ENCODE peak calls at places on chromosomes 2 and 18, in eight cellular contexts. One of them, this sample, is unnamed.

GRCh38 chr2:105396254-105397024 is 2.4 kb downstream of the FHL2 start:
- DNase-seq in AG04449: no peak
- DNase-seq in HEK293T: no peak
- DNase-seq in stimulated activated CD4-positive, alpha-beta T cell treated with anti-CD3 and anti-CD28 coated beads, Interleukin-4, amount 100 ng/mL, for 1 hour: peak
- DNase-seq in stimulated activated CD8-positive, alpha-beta memory T cell treated with anti-CD3 and anti-CD28 coated beads, Interleukin-15, amount 100 ng/mL, for 4 hours: peak
- DNase-seq in GM23248: peak
- DNase-seq in activated CD4-positive, alpha-beta T cell treated with anti-CD3 and anti-CD28 coated beads, Interleukin-2, amount 10 ng/mL, durations not matched to agents 7 days and 5 days: no peak
- DNase-seq in KG1: no peak
- DNase-seq in this sample: no peak

GRCh38 chr18:74082476-74083070 is 65.1 kb downstream of the FBXO15 start:
- DNase-seq in activated CD4-positive, alpha-beta T cell treated with anti-CD3 and anti-CD28 coated beads, Interleukin-2, amount 10 ng/mL, durations not matched to agents 7 days and 5 days: peak
- DNase-seq in stimulated activated CD8-positive, alpha-beta memory T cell treated with anti-CD3 and anti-CD28 coated beads, Interleukin-15, amount 100 ng/mL, for 4 hours: peak
- DNase-seq in stimulated activated CD4-positive, alpha-beta T cell treated with anti-CD3 and anti-CD28 coated beads, Interleukin-4, amount 100 ng/mL, for 1 hour: peak
- DNase-seq in GM23248: peak
- DNase-seq in AG04449: no peak
- DNase-seq in HEK293T: peak
- DNase-seq in KG1: peak
- DNase-seq in this sample: peak

GRCh38 chr2:43417296-43417695 is 178.5 kb downstream of the THADA start:
- DNase-seq in stimulated activated CD8-positive, alpha-beta memory T cell treated with anti-CD3 and anti-CD28 coated beads, Interleukin-15, amount 100 ng/mL, for 4 hours: no peak
- DNase-seq in GM23248: no peak
- DNase-seq in KG1: no peak
- DNase-seq in activated CD4-positive, alpha-beta T cell treated with anti-CD3 and anti-CD28 coated beads, Interleukin-2, amount 10 ng/mL, durations not matched to agents 7 days and 5 days: no peak
- DNase-seq in HEK293T: no peak
- DNase-seq in AG04449: no peak
- DNase-seq in stimulated activated CD4-positive, alpha-beta T cell treated with anti-CD3 and anti-CD28 coated beads, Interleukin-4, amount 100 ng/mL, for 1 hour: no peak
- DNase-seq in this sample: no peak

GRCh38 chr2:112674229-112674628 is 28.5 kb downstream of the SLC20A1 start:
- DNase-seq in HEK293T: no peak
- DNase-seq in stimulated activated CD8-positive, alpha-beta memory T cell treated with anti-CD3 and anti-CD28 coated beads, Interleukin-15, amount 100 ng/mL, for 4 hours: no peak
- DNase-seq in KG1: peak
- DNase-seq in AG04449: no peak
- DNase-seq in GM23248: no peak
- DNase-seq in activated CD4-positive, alpha-beta T cell treated with anti-CD3 and anti-CD28 coated beads, Interleukin-2, amount 10 ng/mL, durations not matched to agents 7 days and 5 days: no peak
- DNase-seq in stimulated activated CD4-positive, alpha-beta T cell treated with anti-CD3 and anti-CD28 coated beads, Interleukin-4, amount 100 ng/mL, for 1 hour: no peak
- DNase-seq in this sample: no peak

GRCh38 chr18:59724116-59724515 is 26.9 kb upstream of the CCBE1 start:
- DNase-seq in activated CD4-positive, alpha-beta T cell treated with anti-CD3 and anti-CD28 coated beads, Interleukin-2, amount 10 ng/mL, durations not matched to agents 7 days and 5 days: no peak
- DNase-seq in GM23248: no peak
- DNase-seq in HEK293T: no peak
- DNase-seq in AG04449: no peak
- DNase-seq in KG1: no peak
- DNase-seq in stimulated activated CD4-positive, alpha-beta T cell treated with anti-CD3 and anti-CD28 coated beads, Interleukin-4, amount 100 ng/mL, for 1 hour: no peak
- DNase-seq in stimulated activated CD8-positive, alpha-beta memory T cell treated with anti-CD3 and anti-CD28 coated beads, Interleukin-15, amount 100 ng/mL, for 4 hours: no peak
- DNase-seq in this sample: no peak

GRCh38 chr2:241844066-241844728 is 14.5 kb downstream of the PDCD1 start:
- DNase-seq in HEK293T: peak
- DNase-seq in GM23248: peak
- DNase-seq in stimulated activated CD8-positive, alpha-beta memory T cell treated with anti-CD3 and anti-CD28 coated beads, Interleukin-15, amount 100 ng/mL, for 4 hours: peak
- DNase-seq in AG04449: no peak
- DNase-seq in stimulated activated CD4-positive, alpha-beta T cell treated with anti-CD3 and anti-CD28 coated beads, Interleukin-4, amount 100 ng/mL, for 1 hour: peak
- DNase-seq in activated CD4-positive, alpha-beta T cell treated with anti-CD3 and anti-CD28 coated beads, Interleukin-2, amount 10 ng/mL, durations not matched to agents 7 days and 5 days: peak
- DNase-seq in KG1: no peak
- DNase-seq in this sample: no peak

GRCh38 chr2:191321861-191322662 is 76.9 kb downstream of the MYO1B start:
- DNase-seq in AG04449: no peak
- DNase-seq in stimulated activated CD8-positive, alpha-beta memory T cell treated with anti-CD3 and anti-CD28 coated beads, Interleukin-15, amount 100 ng/mL, for 4 hours: no peak
- DNase-seq in GM23248: peak
- DNase-seq in activated CD4-positive, alpha-beta T cell treated with anti-CD3 and anti-CD28 coated beads, Interleukin-2, amount 10 ng/mL, durations not matched to agents 7 days and 5 days: peak
- DNase-seq in KG1: peak
- DNase-seq in HEK293T: peak
- DNase-seq in stimulated activated CD4-positive, alpha-beta T cell treated with anti-CD3 and anti-CD28 coated beads, Interleukin-4, amount 100 ng/mL, for 1 hour: no peak
- DNase-seq in this sample: no peak

GRCh38 chr2:239050252-239050649 is 202.4 kb downstream of the TWIST2 start:
- DNase-seq in HEK293T: no peak
- DNase-seq in stimulated activated CD8-positive, alpha-beta memory T cell treated with anti-CD3 and anti-CD28 coated beads, Interleukin-15, amount 100 ng/mL, for 4 hours: no peak
- DNase-seq in activated CD4-positive, alpha-beta T cell treated with anti-CD3 and anti-CD28 coated beads, Interleukin-2, amount 10 ng/mL, durations not matched to agents 7 days and 5 days: no peak
- DNase-seq in AG04449: no peak
- DNase-seq in GM23248: no peak
- DNase-seq in stimulated activated CD4-positive, alpha-beta T cell treated with anti-CD3 and anti-CD28 coated beads, Interleukin-4, amount 100 ng/mL, for 1 hour: no peak
- DNase-seq in KG1: no peak
- DNase-seq in this sample: no peak

GRCh38 chr2:128379021-128380005 is 60.6 kb upstream of the HS6ST1 start:
- DNase-seq in AG04449: no peak
- DNase-seq in stimulated activated CD8-positive, alpha-beta memory T cell treated with anti-CD3 and anti-CD28 coated beads, Interleukin-15, amount 100 ng/mL, for 4 hours: no peak
- DNase-seq in HEK293T: no peak
- DNase-seq in stimulated activated CD4-positive, alpha-beta T cell treated with anti-CD3 and anti-CD28 coated beads, Interleukin-4, amount 100 ng/mL, for 1 hour: no peak
- DNase-seq in activated CD4-positive, alpha-beta T cell treated with anti-CD3 and anti-CD28 coated beads, Interleukin-2, amount 10 ng/mL, durations not matched to agents 7 days and 5 days: no peak
- DNase-seq in KG1: no peak
- DNase-seq in GM23248: peak
- DNase-seq in this sample: no peak

GRCh38 chr2:62920070-62920469 is 130.6 kb upstream of the OTX1 start:
- DNase-seq in stimulated activated CD4-positive, alpha-beta T cell treated with anti-CD3 and anti-CD28 coated beads, Interleukin-4, amount 100 ng/mL, for 1 hour: no peak
- DNase-seq in KG1: no peak
- DNase-seq in HEK293T: no peak
- DNase-seq in AG04449: no peak
- DNase-seq in stimulated activated CD8-positive, alpha-beta memory T cell treated with anti-CD3 and anti-CD28 coated beads, Interleukin-15, amount 100 ng/mL, for 4 hours: no peak
- DNase-seq in activated CD4-positive, alpha-beta T cell treated with anti-CD3 and anti-CD28 coated beads, Interleukin-2, amount 10 ng/mL, durations not matched to agents 7 days and 5 days: no peak
- DNase-seq in GM23248: peak
- DNase-seq in this sample: no peak

GRCh38 chr2:174053285-174053684 is 88.1 kb upstream of the SP3 start:
- DNase-seq in GM23248: no peak
- DNase-seq in stimulated activated CD8-positive, alpha-beta memory T cell treated with anti-CD3 and anti-CD28 coated beads, Interleukin-15, amount 100 ng/mL, for 4 hours: no peak
- DNase-seq in KG1: no peak
- DNase-seq in HEK293T: no peak
- DNase-seq in AG04449: no peak
- DNase-seq in stimulated activated CD4-positive, alpha-beta T cell treated with anti-CD3 and anti-CD28 coated beads, Interleukin-4, amount 100 ng/mL, for 1 hour: no peak
- DNase-seq in activated CD4-positive, alpha-beta T cell treated with anti-CD3 and anti-CD28 coated beads, Interleukin-2, amount 10 ng/mL, durations not matched to agents 7 days and 5 days: no peak
- DNase-seq in this sample: no peak

GRCh38 chr2:42762823-42763804 is 821 bp downstream of the OXER1 start:
- DNase-seq in activated CD4-positive, alpha-beta T cell treated with anti-CD3 and anti-CD28 coated beads, Interleukin-2, amount 10 ng/mL, durations not matched to agents 7 days and 5 days: no peak
- DNase-seq in stimulated activated CD8-positive, alpha-beta memory T cell treated with anti-CD3 and anti-CD28 coated beads, Interleukin-15, amount 100 ng/mL, for 4 hours: no peak
- DNase-seq in GM23248: no peak
- DNase-seq in KG1: no peak
- DNase-seq in stimulated activated CD4-positive, alpha-beta T cell treated with anti-CD3 and anti-CD28 coated beads, Interleukin-4, amount 100 ng/mL, for 1 hour: no peak
- DNase-seq in AG04449: no peak
- DNase-seq in HEK293T: no peak
- DNase-seq in this sample: no peak

GRCh38 chr2:165573534-165574461 is 104.3 kb downstream of the CSRNP3 start:
- DNase-seq in AG04449: no peak
- DNase-seq in stimulated activated CD4-positive, alpha-beta T cell treated with anti-CD3 and anti-CD28 coated beads, Interleukin-4, amount 100 ng/mL, for 1 hour: no peak
- DNase-seq in HEK293T: peak
- DNase-seq in activated CD4-positive, alpha-beta T cell treated with anti-CD3 and anti-CD28 coated beads, Interleukin-2, amount 10 ng/mL, durations not matched to agents 7 days and 5 days: no peak
- DNase-seq in stimulated activated CD8-positive, alpha-beta memory T cell treated with anti-CD3 and anti-CD28 coated beads, Interleukin-15, amount 100 ng/mL, for 4 hours: no peak
- DNase-seq in GM23248: no peak
- DNase-seq in KG1: no peak
- DNase-seq in this sample: peak

GRCh38 chr18:27621236-27621890 is 436.3 kb upstream of the CHST9 start:
- DNase-seq in AG04449: no peak
- DNase-seq in GM23248: no peak
- DNase-seq in HEK293T: no peak
- DNase-seq in stimulated activated CD8-positive, alpha-beta memory T cell treated with anti-CD3 and anti-CD28 coated beads, Interleukin-15, amount 100 ng/mL, for 4 hours: no peak
- DNase-seq in KG1: no peak
- DNase-seq in activated CD4-positive, alpha-beta T cell treated with anti-CD3 and anti-CD28 coated beads, Interleukin-2, amount 10 ng/mL, durations not matched to agents 7 days and 5 days: no peak
- DNase-seq in stimulated activated CD4-positive, alpha-beta T cell treated with anti-CD3 and anti-CD28 coated beads, Interleukin-4, amount 100 ng/mL, for 1 hour: no peak
- DNase-seq in this sample: no peak

GRCh38 chr2:220894069-220894468 is 678.0 kb downstream of the EPHA4 start:
- DNase-seq in GM23248: peak
- DNase-seq in AG04449: no peak
- DNase-seq in activated CD4-positive, alpha-beta T cell treated with anti-CD3 and anti-CD28 coated beads, Interleukin-2, amount 10 ng/mL, durations not matched to agents 7 days and 5 days: no peak
- DNase-seq in stimulated activated CD8-positive, alpha-beta memory T cell treated with anti-CD3 and anti-CD28 coated beads, Interleukin-15, amount 100 ng/mL, for 4 hours: no peak
- DNase-seq in HEK293T: no peak
- DNase-seq in stimulated activated CD4-positive, alpha-beta T cell treated with anti-CD3 and anti-CD28 coated beads, Interleukin-4, amount 100 ng/mL, for 1 hour: no peak
- DNase-seq in KG1: no peak
- DNase-seq in this sample: no peak

GRCh38 chr18:3827236-3827635 is 377.3 kb downstream of the TGIF1 start:
- DNase-seq in AG04449: no peak
- DNase-seq in stimulated activated CD8-positive, alpha-beta memory T cell treated with anti-CD3 and anti-CD28 coated beads, Interleukin-15, amount 100 ng/mL, for 4 hours: no peak
- DNase-seq in KG1: no peak
- DNase-seq in stimulated activated CD4-positive, alpha-beta T cell treated with anti-CD3 and anti-CD28 coated beads, Interleukin-4, amount 100 ng/mL, for 1 hour: no peak
- DNase-seq in activated CD4-positive, alpha-beta T cell treated with anti-CD3 and anti-CD28 coated beads, Interleukin-2, amount 10 ng/mL, durations not matched to agents 7 days and 5 days: no peak
- DNase-seq in HEK293T: no peak
- DNase-seq in GM23248: peak
- DNase-seq in this sample: no peak

GRCh38 chr2:68487773-68488355 is 20.5 kb downstream of the APLF start:
- DNase-seq in HEK293T: no peak
- DNase-seq in stimulated activated CD8-positive, alpha-beta memory T cell treated with anti-CD3 and anti-CD28 coated beads, Interleukin-15, amount 100 ng/mL, for 4 hours: no peak
- DNase-seq in KG1: no peak
- DNase-seq in AG04449: no peak
- DNase-seq in stimulated activated CD4-positive, alpha-beta T cell treated with anti-CD3 and anti-CD28 coated beads, Interleukin-4, amount 100 ng/mL, for 1 hour: no peak
- DNase-seq in GM23248: peak
- DNase-seq in activated CD4-positive, alpha-beta T cell treated with anti-CD3 and anti-CD28 coated beads, Interleukin-2, amount 10 ng/mL, durations not matched to agents 7 days and 5 days: no peak
- DNase-seq in this sample: peak

GRCh38 chr2:48176876-48177275 is 270.6 kb upstream of the FBXO11 start:
- DNase-seq in stimulated activated CD8-positive, alpha-beta memory T cell treated with anti-CD3 and anti-CD28 coated beads, Interleukin-15, amount 100 ng/mL, for 4 hours: no peak
- DNase-seq in stimulated activated CD4-positive, alpha-beta T cell treated with anti-CD3 and anti-CD28 coated beads, Interleukin-4, amount 100 ng/mL, for 1 hour: no peak
- DNase-seq in HEK293T: no peak
- DNase-seq in AG04449: no peak
- DNase-seq in KG1: no peak
- DNase-seq in activated CD4-positive, alpha-beta T cell treated with anti-CD3 and anti-CD28 coated beads, Interleukin-2, amount 10 ng/mL, durations not matched to agents 7 days and 5 days: no peak
- DNase-seq in GM23248: no peak
- DNase-seq in this sample: no peak

GRCh38 chr18:76588591-76589303 is 93.7 kb upstream of the ZNF516 start:
- DNase-seq in stimulated activated CD4-positive, alpha-beta T cell treated with anti-CD3 and anti-CD28 coated beads, Interleukin-4, amount 100 ng/mL, for 1 hour: no peak
- DNase-seq in KG1: no peak
- DNase-seq in stimulated activated CD8-positive, alpha-beta memory T cell treated with anti-CD3 and anti-CD28 coated beads, Interleukin-15, amount 100 ng/mL, for 4 hours: no peak
- DNase-seq in GM23248: peak
- DNase-seq in HEK293T: no peak
- DNase-seq in AG04449: no peak
- DNase-seq in activated CD4-positive, alpha-beta T cell treated with anti-CD3 and anti-CD28 coated beads, Interleukin-2, amount 10 ng/mL, durations not matched to agents 7 days and 5 days: no peak
- DNase-seq in this sample: no peak

GRCh38 chr2:7819860-7820259 is 862.0 kb upstream of the ID2 start:
- DNase-seq in activated CD4-positive, alpha-beta T cell treated with anti-CD3 and anti-CD28 coated beads, Interleukin-2, amount 10 ng/mL, durations not matched to agents 7 days and 5 days: no peak
- DNase-seq in stimulated activated CD4-positive, alpha-beta T cell treated with anti-CD3 and anti-CD28 coated beads, Interleukin-4, amount 100 ng/mL, for 1 hour: no peak
- DNase-seq in HEK293T: no peak
- DNase-seq in KG1: no peak
- DNase-seq in GM23248: no peak
- DNase-seq in AG04449: no peak
- DNase-seq in stimulated activated CD8-positive, alpha-beta memory T cell treated with anti-CD3 and anti-CD28 coated beads, Interleukin-15, amount 100 ng/mL, for 4 hours: no peak
- DNase-seq in this sample: no peak

GRCh38 chr2:205197468-205198129 is 484.7 kb upstream of the NRP2 start:
- DNase-seq in KG1: no peak
- DNase-seq in stimulated activated CD4-positive, alpha-beta T cell treated with anti-CD3 and anti-CD28 coated beads, Interleukin-4, amount 100 ng/mL, for 1 hour: no peak
- DNase-seq in stimulated activated CD8-positive, alpha-beta memory T cell treated with anti-CD3 and anti-CD28 coated beads, Interleukin-15, amount 100 ng/mL, for 4 hours: no peak
- DNase-seq in activated CD4-positive, alpha-beta T cell treated with anti-CD3 and anti-CD28 coated beads, Interleukin-2, amount 10 ng/mL, durations not matched to agents 7 days and 5 days: no peak
- DNase-seq in AG04449: no peak
- DNase-seq in GM23248: peak
- DNase-seq in HEK293T: no peak
- DNase-seq in this sample: no peak

GRCh38 chr2:229270551-229271410 is at the start of gene PID1:
- DNase-seq in KG1: no peak
- DNase-seq in HEK293T: peak
- DNase-seq in AG04449: no peak
- DNase-seq in activated CD4-positive, alpha-beta T cell treated with anti-CD3 and anti-CD28 coated beads, Interleukin-2, amount 10 ng/mL, durations not matched to agents 7 days and 5 days: no peak
- DNase-seq in stimulated activated CD8-positive, alpha-beta memory T cell treated with anti-CD3 and anti-CD28 coated beads, Interleukin-15, amount 100 ng/mL, for 4 hours: no peak
- DNase-seq in stimulated activated CD4-positive, alpha-beta T cell treated with anti-CD3 and anti-CD28 coated beads, Interleukin-4, amount 100 ng/mL, for 1 hour: no peak
- DNase-seq in GM23248: peak
- DNase-seq in this sample: peak

GRCh38 chr2:157329524-157329923 is 3.9 kb upstream of the ERMN start:
- DNase-seq in AG04449: no peak
- DNase-seq in activated CD4-positive, alpha-beta T cell treated with anti-CD3 and anti-CD28 coated beads, Interleukin-2, amount 10 ng/mL, durations not matched to agents 7 days and 5 days: no peak
- DNase-seq in GM23248: no peak
- DNase-seq in stimulated activated CD4-positive, alpha-beta T cell treated with anti-CD3 and anti-CD28 coated beads, Interleukin-4, amount 100 ng/mL, for 1 hour: no peak
- DNase-seq in KG1: no peak
- DNase-seq in HEK293T: no peak
- DNase-seq in stimulated activated CD8-positive, alpha-beta memory T cell treated with anti-CD3 and anti-CD28 coated beads, Interleukin-15, amount 100 ng/mL, for 4 hours: no peak
- DNase-seq in this sample: peak

GRCh38 chr2:215969131-215969841 is 44.1 kb downstream of the MREG start:
- DNase-seq in HEK293T: no peak
- DNase-seq in stimulated activated CD8-positive, alpha-beta memory T cell treated with anti-CD3 and anti-CD28 coated beads, Interleukin-15, amount 100 ng/mL, for 4 hours: no peak
- DNase-seq in KG1: no peak
- DNase-seq in activated CD4-positive, alpha-beta T cell treated with anti-CD3 and anti-CD28 coated beads, Interleukin-2, amount 10 ng/mL, durations not matched to agents 7 days and 5 days: no peak
- DNase-seq in AG04449: no peak
- DNase-seq in stimulated activated CD4-positive, alpha-beta T cell treated with anti-CD3 and anti-CD28 coated beads, Interleukin-4, amount 100 ng/mL, for 1 hour: no peak
- DNase-seq in GM23248: no peak
- DNase-seq in this sample: no peak

GRCh38 chr2:72916743-72917137 is 579 bp upstream of the EMX1 start:
- DNase-seq in GM23248: no peak
- DNase-seq in activated CD4-positive, alpha-beta T cell treated with anti-CD3 and anti-CD28 coated beads, Interleukin-2, amount 10 ng/mL, durations not matched to agents 7 days and 5 days: no peak
- DNase-seq in stimulated activated CD8-positive, alpha-beta memory T cell treated with anti-CD3 and anti-CD28 coated beads, Interleukin-15, amount 100 ng/mL, for 4 hours: no peak
- DNase-seq in KG1: no peak
- DNase-seq in AG04449: no peak
- DNase-seq in stimulated activated CD4-positive, alpha-beta T cell treated with anti-CD3 and anti-CD28 coated beads, Interleukin-4, amount 100 ng/mL, for 1 hour: no peak
- DNase-seq in HEK293T: no peak
- DNase-seq in this sample: no peak

GRCh38 chr2:147327636-147328035 is 517.2 kb upstream of the ACVR2A start:
- DNase-seq in HEK293T: no peak
- DNase-seq in AG04449: no peak
- DNase-seq in activated CD4-positive, alpha-beta T cell treated with anti-CD3 and anti-CD28 coated beads, Interleukin-2, amount 10 ng/mL, durations not matched to agents 7 days and 5 days: no peak
- DNase-seq in GM23248: peak
- DNase-seq in stimulated activated CD8-positive, alpha-beta memory T cell treated with anti-CD3 and anti-CD28 coated beads, Interleukin-15, amount 100 ng/mL, for 4 hours: no peak
- DNase-seq in KG1: no peak
- DNase-seq in stimulated activated CD4-positive, alpha-beta T cell treated with anti-CD3 and anti-CD28 coated beads, Interleukin-4, amount 100 ng/mL, for 1 hour: no peak
- DNase-seq in this sample: no peak

GRCh38 chr18:48987821-48988220 is 37.1 kb upstream of the SMAD7 start:
- DNase-seq in stimulated activated CD4-positive, alpha-beta T cell treated with anti-CD3 and anti-CD28 coated beads, Interleukin-4, amount 100 ng/mL, for 1 hour: no peak
- DNase-seq in KG1: no peak
- DNase-seq in stimulated activated CD8-positive, alpha-beta memory T cell treated with anti-CD3 and anti-CD28 coated beads, Interleukin-15, amount 100 ng/mL, for 4 hours: no peak
- DNase-seq in GM23248: no peak
- DNase-seq in AG04449: no peak
- DNase-seq in HEK293T: no peak
- DNase-seq in activated CD4-positive, alpha-beta T cell treated with anti-CD3 and anti-CD28 coated beads, Interleukin-2, amount 10 ng/mL, durations not matched to agents 7 days and 5 days: no peak
- DNase-seq in this sample: no peak

GRCh38 chr2:56184500-56184996 is 758 bp downstream of the CCDC85A start:
- DNase-seq in GM23248: peak
- DNase-seq in HEK293T: peak
- DNase-seq in activated CD4-positive, alpha-beta T cell treated with anti-CD3 and anti-CD28 coated beads, Interleukin-2, amount 10 ng/mL, durations not matched to agents 7 days and 5 days: no peak
- DNase-seq in stimulated activated CD4-positive, alpha-beta T cell treated with anti-CD3 and anti-CD28 coated beads, Interleukin-4, amount 100 ng/mL, for 1 hour: peak
- DNase-seq in AG04449: no peak
- DNase-seq in KG1: no peak
- DNase-seq in stimulated activated CD8-positive, alpha-beta memory T cell treated with anti-CD3 and anti-CD28 coated beads, Interleukin-15, amount 100 ng/mL, for 4 hours: no peak
- DNase-seq in this sample: peak

GRCh38 chr18:76621184-76621583 is 126.1 kb upstream of the ZNF516 start:
- DNase-seq in activated CD4-positive, alpha-beta T cell treated with anti-CD3 and anti-CD28 coated beads, Interleukin-2, amount 10 ng/mL, durations not matched to agents 7 days and 5 days: no peak
- DNase-seq in HEK293T: no peak
- DNase-seq in stimulated activated CD8-positive, alpha-beta memory T cell treated with anti-CD3 and anti-CD28 coated beads, Interleukin-15, amount 100 ng/mL, for 4 hours: no peak
- DNase-seq in stimulated activated CD4-positive, alpha-beta T cell treated with anti-CD3 and anti-CD28 coated beads, Interleukin-4, amount 100 ng/mL, for 1 hour: no peak
- DNase-seq in GM23248: peak
- DNase-seq in KG1: no peak
- DNase-seq in AG04449: no peak
- DNase-seq in this sample: no peak

GRCh38 chr18:28175930-28176673 is 828 bp downstream of the CDH2 start:
- DNase-seq in stimulated activated CD8-positive, alpha-beta memory T cell treated with anti-CD3 and anti-CD28 coated beads, Interleukin-15, amount 100 ng/mL, for 4 hours: no peak
- DNase-seq in stimulated activated CD4-positive, alpha-beta T cell treated with anti-CD3 and anti-CD28 coated beads, Interleukin-4, amount 100 ng/mL, for 1 hour: no peak
- DNase-seq in KG1: no peak
- DNase-seq in AG04449: no peak
- DNase-seq in activated CD4-positive, alpha-beta T cell treated with anti-CD3 and anti-CD28 coated beads, Interleukin-2, amount 10 ng/mL, durations not matched to agents 7 days and 5 days: no peak
- DNase-seq in HEK293T: peak
- DNase-seq in GM23248: peak
- DNase-seq in this sample: no peak

GRCh38 chr2:171319164-171319810 is 114.5 kb downstream of the METTL8 start:
- DNase-seq in KG1: no peak
- DNase-seq in activated CD4-positive, alpha-beta T cell treated with anti-CD3 and anti-CD28 coated beads, Interleukin-2, amount 10 ng/mL, durations not matched to agents 7 days and 5 days: peak
- DNase-seq in GM23248: peak
- DNase-seq in AG04449: peak
- DNase-seq in stimulated activated CD4-positive, alpha-beta T cell treated with anti-CD3 and anti-CD28 coated beads, Interleukin-4, amount 100 ng/mL, for 1 hour: peak
- DNase-seq in HEK293T: no peak
- DNase-seq in stimulated activated CD8-positive, alpha-beta memory T cell treated with anti-CD3 and anti-CD28 coated beads, Interleukin-15, amount 100 ng/mL, for 4 hours: no peak
- DNase-seq in this sample: no peak

GRCh38 chr2:222311321-222311977 is 12.7 kb upstream of the PAX3 start:
- DNase-seq in GM23248: no peak
- DNase-seq in KG1: no peak
- DNase-seq in activated CD4-positive, alpha-beta T cell treated with anti-CD3 and anti-CD28 coated beads, Interleukin-2, amount 10 ng/mL, durations not matched to agents 7 days and 5 days: no peak
- DNase-seq in stimulated activated CD4-positive, alpha-beta T cell treated with anti-CD3 and anti-CD28 coated beads, Interleukin-4, amount 100 ng/mL, for 1 hour: no peak
- DNase-seq in stimulated activated CD8-positive, alpha-beta memory T cell treated with anti-CD3 and anti-CD28 coated beads, Interleukin-15, amount 100 ng/mL, for 4 hours: no peak
- DNase-seq in AG04449: no peak
- DNase-seq in HEK293T: no peak
- DNase-seq in this sample: no peak

This sample was measured in NCI-H774.